ENCODE peak calls at places on chromosomes 16 and 17, in eight cellular contexts. V, Z, W, M, U, I, C and O are unnamed samples.
A peak's percentile ranks its signal among the peaks of the same experiment; 100 is the strongest.

GRCh38 chr16:65546353-65546791 is 424.5 kb upstream of the CDH11 start:
- DNase-seq in V (no peak), Z (no peak), W (no peak), M (no peak), U (no peak), I (no peak), C (peak; percentile 58), O (no peak)

GRCh38 chr16:11145173-11145820 is 110.7 kb downstream of the SOCS1 start:
- DNase-seq in V (no peak), Z (no peak), W (no peak), M (no peak), U (no peak), I (no peak), C (no peak), O (no peak)

GRCh38 chr16:11530171-11530940 is 56.4 kb downstream of the LITAF start:
- DNase-seq in V (no peak), Z (no peak), W (no peak), M (no peak), U (no peak), I (no peak), C (no peak), O (no peak)

GRCh38 chr17:28326114-28326513 is 7.1 kb downstream of the TMEM97 start:
- DNase-seq in V (peak; percentile 9), Z (no peak), W (no peak), M (no peak), U (peak; percentile 28), I (peak; percentile 52), C (no peak), O (no peak)

GRCh38 chr17:64540118-64540776 is 33.5 kb downstream of the CEP95 start:
- DNase-seq in V (no peak), Z (no peak), W (no peak), M (no peak), U (no peak), I (no peak), C (no peak), O (no peak)

GRCh38 chr17:68785565-68786486 is 169.4 kb downstream of the ABCA8 start:
- DNase-seq in V (no peak), Z (no peak), W (no peak), M (no peak), U (no peak), I (no peak), C (no peak), O (no peak)

GRCh38 chr17:3603119-3603869 is 5.9 kb downstream of the TRPV1 start:
- DNase-seq in V (no peak), Z (no peak), W (no peak), M (no peak), U (no peak), I (no peak), C (no peak), O (no peak)

GRCh38 chr17:73231363-73231762 is 30.3 kb downstream of the CPSF4L start:
- DNase-seq in V (no peak), Z (no peak), W (no peak), M (no peak), U (no peak), I (no peak), C (peak; percentile 54), O (no peak)

GRCh38 chr16:72788269-72788809 is 259.6 kb downstream of the ZFHX3 start:
- DNase-seq in V (no peak), Z (peak; percentile 78), W (no peak), M (no peak), U (no peak), I (no peak), C (no peak), O (no peak)

GRCh38 chr16:85302018-85302847 is 190.0 kb upstream of the CIBAR2 start:
- DNase-seq in V (no peak), Z (no peak), W (no peak), M (no peak), U (no peak), I (no peak), C (no peak), O (no peak)

GRCh38 chr16:31452631-31453106 is 6.6 kb upstream of the ARMC5 start:
- DNase-seq in V (peak; percentile 58), Z (no peak), W (no peak), M (no peak), U (no peak), I (no peak), C (no peak), O (no peak)

GRCh38 chr17:57697891-57698708 is 47.0 kb downstream of the CCDC182 start:
- DNase-seq in V (no peak), Z (peak; percentile 74), W (no peak), M (no peak), U (no peak), I (no peak), C (no peak), O (no peak)

GRCh38 chr17:16073845-16074244 is 74.2 kb downstream of the TTC19 start:
- DNase-seq in V (no peak), Z (no peak), W (no peak), M (no peak), U (no peak), I (no peak), C (no peak), O (no peak)

GRCh38 chr17:81376946-81377733 is 18.1 kb upstream of the BAHCC1 start:
- DNase-seq in V (no peak), Z (no peak), W (no peak), M (no peak), U (no peak), I (no peak), C (no peak), O (no peak)

GRCh38 chr17:3040882-3041281 is 22.5 kb downstream of the OR1D5 start:
- DNase-seq in V (no peak), Z (no peak), W (no peak), M (no peak), U (peak; percentile 96), I (no peak), C (no peak), O (no peak)

GRCh38 chr17:18006495-18007239 is 32.3 kb downstream of the ATPAF2 start:
- DNase-seq in V (no peak), Z (no peak), W (no peak), M (no peak), U (no peak), I (no peak), C (no peak), O (no peak)

GRCh38 chr17:19501219-19501618 is 32.4 kb upstream of the SLC47A1 start:
- DNase-seq in V (peak; percentile 56), Z (no peak), W (no peak), M (no peak), U (no peak), I (no peak), C (no peak), O (no peak)

DNA sequence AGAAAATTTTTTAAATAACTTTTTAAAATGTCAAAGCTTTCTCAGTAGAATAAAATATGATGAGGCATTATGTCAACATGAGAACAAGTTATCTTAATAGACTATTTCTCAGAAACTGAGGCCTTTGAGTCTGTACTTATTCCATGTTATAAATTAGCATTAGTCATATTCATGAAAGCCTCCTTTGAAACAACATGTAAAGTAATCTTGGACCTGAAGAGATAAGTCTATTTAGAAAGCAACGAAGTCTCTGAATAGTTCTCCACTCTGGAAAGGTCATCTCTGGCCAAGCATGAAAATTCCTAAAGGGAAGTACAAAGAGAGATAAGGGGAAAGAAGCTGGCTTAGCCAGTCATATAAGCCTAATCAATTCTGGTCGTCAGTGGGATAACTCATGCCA is 150.8 kb downstream of the CYB561 start:
- DNase-seq in V (no peak), Z (no peak), W (no peak), M (no peak), U (no peak), I (no peak), C (no peak), O (no peak)
- H3K4me1 ChIP-seq in V (no peaks in the 10 kb centered on the region), Z (peaks cover 19% of the 10 kb centered on the region), W (no peaks in the 10 kb centered on the region), M (no peaks in the 10 kb centered on the region), U (peaks cover 15% of the 10 kb centered on the region), I (peaks cover 13% of the 10 kb centered on the region), C (peaks cover 23% of the 10 kb centered on the region), O (no peaks in the 10 kb centered on the region)

DNA sequence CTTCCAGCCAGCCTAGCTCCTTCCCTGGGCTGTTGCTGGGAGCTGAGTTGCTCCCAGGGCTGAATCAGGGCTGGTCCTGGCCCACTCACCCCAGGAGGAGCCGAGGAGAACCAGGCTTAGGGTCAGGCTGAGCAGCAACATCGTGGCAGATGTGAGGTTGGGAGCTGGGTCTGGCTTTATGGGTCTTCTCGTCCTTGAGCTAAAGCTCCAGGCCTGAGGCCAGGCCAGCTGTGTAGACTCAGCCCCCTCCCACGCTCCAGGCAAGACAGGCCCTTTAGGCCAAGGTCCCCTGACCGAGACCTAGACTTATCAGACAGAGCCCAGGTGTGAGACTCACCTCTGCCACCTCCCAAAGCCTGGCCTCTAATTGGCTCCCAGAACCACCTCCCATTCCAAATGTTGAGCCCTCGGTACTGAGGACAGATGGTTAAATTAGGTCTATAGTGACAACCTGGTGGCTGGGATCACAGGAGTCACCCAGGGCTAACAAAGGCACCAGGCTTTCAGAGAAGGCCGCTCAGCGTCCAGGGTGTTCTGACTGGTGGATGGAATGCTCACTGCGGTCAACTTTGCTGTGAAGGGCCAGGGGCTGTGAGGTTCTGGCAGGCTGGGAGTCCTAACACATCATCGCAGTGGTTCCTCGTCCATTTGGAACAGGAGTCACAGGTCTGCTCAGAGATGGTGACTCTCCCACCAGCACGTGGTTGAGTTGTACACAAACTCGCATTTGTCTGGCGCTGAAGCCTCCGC is at the start of gene CTRL:
- DNase-seq in V (no peak), Z (no peak), W (no peak), M (no peak), U (no peak), I (no peak), C (no peak), O (no peak)
- TF ChIP-seq POLR2AphosphoS5 in V (no peak), Z (no peak), W (no peak), M (no peak), U (no peak), I (no peak), C (no peak), O (no peak)

DNA sequence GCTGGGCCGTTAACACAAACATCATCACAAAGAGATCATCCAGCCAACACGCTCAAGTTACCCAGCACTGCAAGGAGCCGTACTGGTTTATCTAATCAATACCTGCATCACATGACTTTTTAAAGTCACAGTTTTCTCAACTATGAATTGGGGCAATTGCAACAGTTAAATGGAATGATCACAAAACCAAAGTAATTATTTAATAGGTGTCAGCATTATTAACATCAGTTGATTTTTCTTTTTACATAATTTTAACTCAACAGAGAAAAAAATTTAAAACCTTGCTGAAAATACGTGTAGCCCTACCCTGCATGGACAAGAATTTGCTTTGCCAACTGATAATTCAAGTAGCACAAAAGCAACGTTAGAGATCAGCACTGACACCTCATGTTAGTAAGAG is 95.7 kb upstream of the SOX9 start:
- DNase-seq in V (no peak), Z (no peak), W (no peak), M (no peak), U (no peak), I (no peak), C (no peak), O (no peak)
- H3K4me1 ChIP-seq in V (no peaks in the 10 kb centered on the region), Z (peaks cover 3% of the 10 kb centered on the region), W (peaks cover 5% of the 10 kb centered on the region), M (peaks cover 3% of the 10 kb centered on the region), U (peaks cover 10% of the 10 kb centered on the region), I (peaks cover 5% of the 10 kb centered on the region), C (no peaks in the 10 kb centered on the region), O (no peaks in the 10 kb centered on the region)

GRCh38 chr17:76085731-76086366 is 6.9 kb downstream of the ZACN start:
- DNase-seq in V (no peak), Z (no peak), W (no peak), M (no peak), U (no peak), I (no peak), C (peak; percentile 22), O (no peak)
- TF ChIP-seq POLR2AphosphoS5 in V (no peak), Z (no peak), W (no peak), M (no peak), U (no peak), I (no peak), C (no peak), O (no peak)

GRCh38 chr16:74778646-74779045 is 4.0 kb upstream of the FA2H start:
- DNase-seq in V (no peak), Z (peak; percentile 89), W (no peak), M (no peak), U (no peak), I (peak; percentile 57), C (no peak), O (no peak)
- H3K4me1 ChIP-seq in V (no peaks in the 10 kb centered on the region), Z (peaks cover 17% of the 10 kb centered on the region), W (no peaks in the 10 kb centered on the region), M (peaks cover 5% of the 10 kb centered on the region), U (peaks cover 14% of the 10 kb centered on the region), I (peaks cover 17% of the 10 kb centered on the region), C (no peaks in the 10 kb centered on the region), O (no peaks in the 10 kb centered on the region)